ENCODE peak calls at places on chromosomes 1 and 21, in five cellular contexts. I is tibial nerve, D is OCI-LY7, A is HCT116, E is ovary. R is an unnamed sample.
A peak's percentile ranks its signal among the peaks of the same experiment; 100 is the strongest.

GRCh38 chr1:244970236-244970652 is 105.9 kb upstream of the HNRNPU start:
- DNase-seq in I (peak; percentile 55), D (peak; percentile 80), A (peak; percentile 42), E (no peak), R (peak; percentile 96)

GRCh38 chr21:36463204-36463603 is 16.7 kb downstream of the CLDN14 start:
- DNase-seq in I (no peak), D (no peak), A (no peak), E (no peak), R (no peak)

GRCh38 chr1:172638885-172639831 is 19.7 kb upstream of the FASLG start:
- DNase-seq in I (no peak), D (no peak), A (peak; percentile 59), E (no peak), R (no peak)

GRCh38 chr1:232786845-232787455 is 18.3 kb upstream of the MAP10 start:
- DNase-seq in I (no peak), D (no peak), A (no peak), E (no peak), R (no peak)

GRCh38 chr1:17122449-17123194 is 3.4 kb upstream of the PADI2 start:
- DNase-seq in I (no peak), D (no peak), A (no peak), E (no peak), R (no peak)

GRCh38 chr1:205616563-205617293 is 15.1 kb downstream of the ELK4 start:
- DNase-seq in I (no peak), D (no peak), A (no peak), E (no peak), R (no peak)

GRCh38 chr1:200366577-200367253 is 43.1 kb downstream of the ZNF281 start:
- DNase-seq in I (peak; percentile 16), D (no peak), A (no peak), E (no peak), R (peak; percentile 49)

GRCh38 chr1:116875391-116875790 is 34.3 kb upstream of the PTGFRN start:
- DNase-seq in I (no peak), D (no peak), A (no peak), E (no peak), R (no peak)

GRCh38 chr1:53604291-53604919 is 134.6 kb downstream of the GLIS1 start:
- DNase-seq in I (no peak), D (no peak), A (no peak), E (no peak), R (peak; percentile 34)

GRCh38 chr1:243501002-243501401 is 245.2 kb downstream of the SDCCAG8 start:
- DNase-seq in I (no peak), D (no peak), A (no peak), E (no peak), R (no peak)

GRCh38 chr21:14968029-14968428 is 96.8 kb downstream of the NRIP1 start:
- DNase-seq in I (no peak), D (no peak), A (no peak), E (no peak), R (no peak)

GRCh38 chr1:206839857-206840256 is 25.6 kb upstream of the IL20 start:
- DNase-seq in I (no peak), D (no peak), A (no peak), E (no peak), R (no peak)

GRCh38 chr1:170010443-170010842 is 64.1 kb downstream of the KIFAP3 start:
- DNase-seq in I (peak; percentile 86), D (peak; percentile 54), A (peak; percentile 55), E (peak; percentile 8), R (peak; percentile 49)

GRCh38 chr1:207309775-207310273 is 11.7 kb upstream of the CD55 start:
- DNase-seq in I (no peak), D (peak; percentile 73), A (peak; percentile 50), E (peak; percentile 24), R (peak; percentile 52)

GRCh38 chr21:26965567-26966359 is 1.1 kb downstream of the ADAMTS5 start:
- DNase-seq in I (no peak), D (no peak), A (no peak), E (peak; percentile 71), R (peak; percentile 95)

GRCh38 chr1:167454929-167455785 is 63.2 kb downstream of the CD247 start:
- DNase-seq in I (peak; percentile 40), D (peak; percentile 75), A (peak; percentile 10), E (peak; percentile 23), R (peak; percentile 85)

GRCh38 chr1:51454554-51454953 is 64.5 kb downstream of the EPS15 start:
- DNase-seq in I (no peak), D (no peak), A (no peak), E (no peak), R (no peak)

GRCh38 chr1:19081218-19081893 is 124.9 kb upstream of the IFFO2 start:
- DNase-seq in I (peak; percentile 46), D (no peak), A (no peak), E (no peak), R (no peak)

GRCh38 chr1:173057984-173058383 is 7.2 kb upstream of the TNFSF18 start:
- DNase-seq in I (no peak), D (no peak), A (no peak), E (no peak), R (no peak)

GRCh38 chr1:77279929-77280328 is 1.9 kb upstream of the AK5 start:
- DNase-seq in I (no peak), D (peak; percentile 38), A (no peak), E (no peak), R (no peak)

GRCh38 chr1:183953031-183953430 is 84.5 kb downstream of the COLGALT2 start:
- DNase-seq in I (no peak), D (no peak), A (no peak), E (no peak), R (no peak)

GRCh38 chr1:109361649-109362048 is 36.1 kb downstream of the SORT1 start:
- DNase-seq in I (no peak), D (no peak), A (no peak), E (no peak), R (no peak)

GRCh38 chr1:21913763-21914162 is 23.3 kb downstream of the HSPG2 start:
- DNase-seq in I (no peak), D (no peak), A (no peak), E (no peak), R (no peak)

GRCh38 chr21:37064841-37065240 is 8.0 kb downstream of the PIGP start:
- DNase-seq in I (no peak), D (no peak), A (no peak), E (no peak), R (no peak)

GRCh38 chr1:36889846-36890245 is 144.5 kb downstream of the GRIK3 start:
- DNase-seq in I (no peak), D (no peak), A (no peak), E (no peak), R (peak; percentile 17)

GRCh38 chr1:226682841-226683800 is 56.0 kb downstream of the ITPKB start:
- DNase-seq in I (no peak), D (no peak), A (no peak), E (no peak), R (no peak)

GRCh38 chr1:153348511-153349362 is at the start of gene PGLYRP4:
- DNase-seq in I (no peak), D (no peak), A (peak; percentile 3), E (no peak), R (peak; percentile 71)

GRCh38 chr1:25107643-25108010 is 124.7 kb downstream of the SYF2 start:
- DNase-seq in I (no peak), D (no peak), A (no peak), E (no peak), R (no peak)

GRCh38 chr1:243595527-243596206 is 254.4 kb downstream of the AKT3 start:
- DNase-seq in I (no peak), D (no peak), A (no peak), E (no peak), R (no peak)

GRCh38 chr1:41102653-41103052 is 81.1 kb upstream of the SLFNL1 start:
- DNase-seq in I (no peak), D (no peak), A (no peak), E (no peak), R (no peak)

GRCh38 chr1:28322209-28322608 is 6.6 kb upstream of the MED18 start:
- DNase-seq in I (no peak), D (no peak), A (no peak), E (no peak), R (no peak)

GRCh38 chr1:1487701-1488100 is 16.1 kb downstream of the ATAD3B start:
- DNase-seq in I (no peak), D (no peak), A (no peak), E (no peak), R (no peak)

GRCh38 chr1:96256391-96256790 is 465.2 kb upstream of the PTBP2 start:
- DNase-seq in I (no peak), D (no peak), A (no peak), E (no peak), R (no peak)

GRCh38 chr1:96259399-96259798 is 462.2 kb upstream of the PTBP2 start:
- DNase-seq in I (no peak), D (no peak), A (no peak), E (no peak), R (peak; percentile 83)

DNA sequence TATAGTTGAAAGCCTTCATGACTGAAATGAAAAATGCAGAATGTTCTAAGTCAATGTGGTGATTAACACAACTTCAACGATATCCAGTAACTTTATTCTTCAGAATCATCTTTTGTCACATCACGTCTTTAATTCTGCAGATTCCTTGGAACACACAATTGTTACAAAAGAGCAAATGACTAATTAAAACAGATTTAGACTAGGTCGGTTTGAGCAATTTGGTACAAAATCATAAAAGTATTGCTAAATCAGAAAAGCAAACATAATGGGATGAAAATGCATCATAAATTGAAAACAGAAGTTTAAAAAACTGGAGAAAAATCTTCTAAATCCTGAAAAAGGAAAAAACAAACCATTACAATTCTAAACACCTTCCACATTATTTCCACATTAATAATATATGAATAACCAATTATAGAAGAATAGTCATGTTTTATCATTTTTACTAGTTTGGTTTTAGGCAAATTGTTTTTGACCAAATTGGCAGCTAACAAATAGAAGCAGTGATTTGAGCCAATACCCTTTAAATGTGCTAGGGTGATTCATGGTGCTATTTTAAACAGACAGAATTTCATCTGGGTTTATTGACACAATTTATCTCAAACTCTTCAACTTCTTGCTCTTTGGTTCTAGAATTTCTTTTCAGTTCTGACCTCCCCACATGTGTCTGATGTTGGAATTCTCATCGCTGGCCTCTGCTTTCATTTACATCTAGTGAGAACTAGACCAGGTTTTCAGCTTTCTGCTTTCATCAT is 468.1 kb upstream of the PTBP2 start:
- DNase-seq in I (no peak), D (no peak), A (no peak), E (no peak), R (no peak)
- H3K27ac ChIP-seq in I (peak overlapping the region; percentile 42), D (no peak overlapping the region), A (no peak overlapping the region), E (no peak overlapping the region), R (no peak overlapping the region)

GRCh38 chr1:246966502-246966901 is 34.8 kb upstream of the AHCTF1 start:
- DNase-seq in I (no peak), D (no peak), A (no peak), E (no peak), R (no peak)

GRCh38 chr1:246969621-246970020 is 37.9 kb upstream of the AHCTF1 start:
- DNase-seq in I (no peak), D (no peak), A (no peak), E (no peak), R (no peak)

GRCh38 chr1:246971969-246972368 is 35.9 kb downstream of the ZNF695 start:
- DNase-seq in I (no peak), D (no peak), A (no peak), E (no peak), R (peak; percentile 53)

GRCh38 chr1:246971322-246971721 is 36.5 kb downstream of the ZNF695 start:
- DNase-seq in I (peak; percentile 57), D (peak; percentile 40), A (no peak), E (peak; percentile 51), R (peak; percentile 88)
- TF ChIP-seq CTCF in I (peak; percentile 57), D (peak; percentile 75), A (peak; percentile 71), E (peak; percentile 56), R (peak; percentile 81)

GRCh38 chr1:39842030-39842678 is 41.1 kb downstream of the TRIT1 start:
- DNase-seq in I (no peak), D (no peak), A (no peak), E (no peak), R (no peak)
- H3K4me1 ChIP-seq in I (peaks cover 14% of the 10 kb centered on the region), D (peaks cover 17% of the 10 kb centered on the region), A (no peaks in the 10 kb centered on the region), E (peaks cover 6% of the 10 kb centered on the region), R (peaks cover 10% of the 10 kb centered on the region)

GRCh38 chr1:107912614-107913013 is 52.4 kb downstream of the VAV3 start:
- DNase-seq in I (no peak), D (no peak), A (no peak), E (no peak), R (no peak)
- H3K27ac ChIP-seq in I (no peak overlapping the region), D (no peak overlapping the region), A (no peak overlapping the region), E (no peak overlapping the region), R (no peak overlapping the region)

R was measured in endodermal cell.